ENCODE peak calls at places on chromosomes 3 and 15, in ten cellular contexts. One of them, this sample, is unnamed.

GRCh38 chr3:134186391-134186790 is 64.3 kb downstream of the RYK start:
- DNase-seq in stomach: no peak
- DNase-seq in GM12878: no peak
- DNase-seq in Panc1: no peak
- DNase-seq in spleen: no peak
- DNase-seq in GM23338: no peak
- DNase-seq in HepG2: no peak
- DNase-seq in K562: no peak
- DNase-seq in HCT116: no peak
- DNase-seq in esophagus muscularis mucosa: no peak
- DNase-seq in this sample: no peak

GRCh38 chr15:60134609-60135008 is 130.5 kb downstream of the FOXB1 start:
- DNase-seq in GM23338: no peak
- DNase-seq in HepG2: no peak
- DNase-seq in Panc1: no peak
- DNase-seq in HCT116: no peak
- DNase-seq in esophagus muscularis mucosa: peak; percentile 29
- DNase-seq in K562: no peak
- DNase-seq in stomach: no peak
- DNase-seq in GM12878: no peak
- DNase-seq in spleen: no peak
- DNase-seq in this sample: no peak

GRCh38 chr3:170585008-170585936 is 603 bp downstream of the SLC7A14 start:
- DNase-seq in spleen: no peak
- DNase-seq in K562: no peak
- DNase-seq in GM23338: peak; percentile 60
- DNase-seq in GM12878: no peak
- DNase-seq in stomach: no peak
- DNase-seq in esophagus muscularis mucosa: no peak
- DNase-seq in HCT116: no peak
- DNase-seq in HepG2: no peak
- DNase-seq in Panc1: no peak
- DNase-seq in this sample: no peak

GRCh38 chr3:181722156-181722555 is 10.4 kb downstream of the SOX2 start:
- DNase-seq in HCT116: no peak
- DNase-seq in esophagus muscularis mucosa: no peak
- DNase-seq in K562: no peak
- DNase-seq in HepG2: no peak
- DNase-seq in stomach: no peak
- DNase-seq in GM23338: no peak
- DNase-seq in GM12878: no peak
- DNase-seq in spleen: no peak
- DNase-seq in Panc1: no peak
- DNase-seq in this sample: no peak

GRCh38 chr3:66463054-66463631 is 37.7 kb downstream of the LRIG1 start:
- DNase-seq in stomach: no peak
- DNase-seq in GM12878: no peak
- DNase-seq in spleen: no peak
- DNase-seq in HepG2: peak; percentile 82
- DNase-seq in GM23338: no peak
- DNase-seq in esophagus muscularis mucosa: no peak
- DNase-seq in Panc1: no peak
- DNase-seq in HCT116: no peak
- DNase-seq in K562: no peak
- DNase-seq in this sample: no peak

GRCh38 chr3:13041113-13041776 is 32.0 kb downstream of the IQSEC1 start:
- DNase-seq in K562: peak; percentile 70
- DNase-seq in stomach: no peak
- DNase-seq in Panc1: no peak
- DNase-seq in GM23338: no peak
- DNase-seq in spleen: no peak
- DNase-seq in HCT116: no peak
- DNase-seq in GM12878: no peak
- DNase-seq in HepG2: no peak
- DNase-seq in esophagus muscularis mucosa: no peak
- DNase-seq in this sample: no peak

GRCh38 chr3:188152660-188153497 is 1.1 kb upstream of the LPP start:
- DNase-seq in HCT116: no peak
- DNase-seq in Panc1: no peak
- DNase-seq in esophagus muscularis mucosa: no peak
- DNase-seq in stomach: peak; percentile 49
- DNase-seq in spleen: peak; percentile 82
- DNase-seq in HepG2: no peak
- DNase-seq in GM12878: no peak
- DNase-seq in GM23338: peak; percentile 83
- DNase-seq in K562: no peak
- DNase-seq in this sample: peak; percentile 59

GRCh38 chr3:154095832-154096421 is 25.3 kb upstream of the ARHGEF26 start:
- DNase-seq in stomach: no peak
- DNase-seq in GM12878: no peak
- DNase-seq in HCT116: peak; percentile 12
- DNase-seq in Panc1: no peak
- DNase-seq in GM23338: peak; percentile 16
- DNase-seq in K562: no peak
- DNase-seq in esophagus muscularis mucosa: no peak
- DNase-seq in spleen: no peak
- DNase-seq in HepG2: peak; percentile 12
- DNase-seq in this sample: no peak

GRCh38 chr3:49006591-49007067 is 562 bp upstream of the WDR6 start:
- DNase-seq in esophagus muscularis mucosa: no peak
- DNase-seq in Panc1: no peak
- DNase-seq in spleen: no peak
- DNase-seq in HepG2: no peak
- DNase-seq in K562: no peak
- DNase-seq in GM12878: no peak
- DNase-seq in HCT116: no peak
- DNase-seq in GM23338: peak; percentile 21
- DNase-seq in stomach: no peak
- DNase-seq in this sample: no peak

GRCh38 chr3:43612439-43612838 is 9.4 kb downstream of the ANO10 start:
- DNase-seq in esophagus muscularis mucosa: no peak
- DNase-seq in K562: no peak
- DNase-seq in HepG2: no peak
- DNase-seq in HCT116: no peak
- DNase-seq in GM23338: no peak
- DNase-seq in Panc1: no peak
- DNase-seq in stomach: no peak
- DNase-seq in spleen: no peak
- DNase-seq in GM12878: no peak
- DNase-seq in this sample: no peak

GRCh38 chr3:100590114-100590839 is 19.1 kb upstream of the ADGRG7 start:
- DNase-seq in HepG2: peak; percentile 66
- DNase-seq in stomach: peak; percentile 61
- DNase-seq in GM23338: peak; percentile 74
- DNase-seq in GM12878: peak; percentile 68
- DNase-seq in Panc1: peak; percentile 70
- DNase-seq in K562: peak; percentile 61
- DNase-seq in esophagus muscularis mucosa: no peak
- DNase-seq in HCT116: peak; percentile 63
- DNase-seq in spleen: no peak
- DNase-seq in this sample: peak; percentile 49

GRCh38 chr15:66563126-66563525 is 2.7 kb downstream of the LCTL start:
- DNase-seq in GM12878: no peak
- DNase-seq in spleen: peak; percentile 18
- DNase-seq in esophagus muscularis mucosa: no peak
- DNase-seq in stomach: no peak
- DNase-seq in K562: no peak
- DNase-seq in HepG2: no peak
- DNase-seq in Panc1: no peak
- DNase-seq in GM23338: no peak
- DNase-seq in HCT116: no peak
- DNase-seq in this sample: no peak

GRCh38 chr3:139764936-139765335 is 87.2 kb upstream of the NMNAT3 start:
- DNase-seq in Panc1: no peak
- DNase-seq in HepG2: no peak
- DNase-seq in stomach: no peak
- DNase-seq in spleen: no peak
- DNase-seq in GM12878: no peak
- DNase-seq in GM23338: no peak
- DNase-seq in K562: no peak
- DNase-seq in esophagus muscularis mucosa: peak; percentile 86
- DNase-seq in HCT116: no peak
- DNase-seq in this sample: no peak

GRCh38 chr15:58309993-58310928 is 121.5 kb upstream of the LIPC start:
- DNase-seq in K562: no peak
- DNase-seq in GM12878: no peak
- DNase-seq in GM23338: no peak
- DNase-seq in HepG2: peak; percentile 6
- DNase-seq in HCT116: no peak
- DNase-seq in spleen: peak; percentile 72
- DNase-seq in esophagus muscularis mucosa: no peak
- DNase-seq in stomach: peak; percentile 65
- DNase-seq in Panc1: no peak
- DNase-seq in this sample: no peak

GRCh38 chr3:184351511-184352148 is 9.8 kb downstream of the CLCN2 start:
- DNase-seq in K562: no peak
- DNase-seq in GM23338: no peak
- DNase-seq in GM12878: no peak
- DNase-seq in HCT116: no peak
- DNase-seq in stomach: no peak
- DNase-seq in HepG2: no peak
- DNase-seq in spleen: no peak
- DNase-seq in esophagus muscularis mucosa: no peak
- DNase-seq in Panc1: no peak
- DNase-seq in this sample: no peak
- H3K4me1 ChIP-seq in K562: peaks cover 69% of the 10 kb centered on the region
- H3K4me1 ChIP-seq in GM23338: peaks cover 6% of the 10 kb centered on the region
- H3K4me1 ChIP-seq in GM12878: no peaks in the 10 kb centered on the region
- H3K4me1 ChIP-seq in HCT116: no peaks in the 10 kb centered on the region
- H3K4me1 ChIP-seq in stomach: peaks cover 33% of the 10 kb centered on the region
- H3K4me1 ChIP-seq in HepG2: peaks cover 23% of the 10 kb centered on the region
- H3K4me1 ChIP-seq in spleen: peaks cover 16% of the 10 kb centered on the region
- H3K4me1 ChIP-seq in esophagus muscularis mucosa: peaks cover 20% of the 10 kb centered on the region
- H3K4me1 ChIP-seq in Panc1: no peaks in the 10 kb centered on the region
- H3K4me1 ChIP-seq in this sample: no peaks in the 10 kb centered on the region

GRCh38 chr15:78195735-78196201 is 38.6 kb downstream of the ACSBG1 start:
- DNase-seq in esophagus muscularis mucosa: no peak
- DNase-seq in HCT116: no peak
- DNase-seq in HepG2: peak; percentile 10
- DNase-seq in Panc1: no peak
- DNase-seq in stomach: peak; percentile 50
- DNase-seq in GM23338: peak; percentile 68
- DNase-seq in K562: peak; percentile 73
- DNase-seq in spleen: peak; percentile 83
- DNase-seq in GM12878: no peak
- DNase-seq in this sample: peak; percentile 47
- TF ChIP-seq POLR2AphosphoS5 in esophagus muscularis mucosa: no peak
- TF ChIP-seq POLR2AphosphoS5 in HCT116: no peak
- TF ChIP-seq POLR2AphosphoS5 in HepG2: no peak
- TF ChIP-seq POLR2AphosphoS5 in Panc1: no peak
- TF ChIP-seq POLR2AphosphoS5 in stomach: no peak
- TF ChIP-seq POLR2AphosphoS5 in GM23338: no peak
- TF ChIP-seq POLR2AphosphoS5 in K562: no peak
- TF ChIP-seq POLR2AphosphoS5 in spleen: no peak
- TF ChIP-seq POLR2AphosphoS5 in GM12878: no peak
- TF ChIP-seq POLR2AphosphoS5 in this sample: no peak

DNA sequence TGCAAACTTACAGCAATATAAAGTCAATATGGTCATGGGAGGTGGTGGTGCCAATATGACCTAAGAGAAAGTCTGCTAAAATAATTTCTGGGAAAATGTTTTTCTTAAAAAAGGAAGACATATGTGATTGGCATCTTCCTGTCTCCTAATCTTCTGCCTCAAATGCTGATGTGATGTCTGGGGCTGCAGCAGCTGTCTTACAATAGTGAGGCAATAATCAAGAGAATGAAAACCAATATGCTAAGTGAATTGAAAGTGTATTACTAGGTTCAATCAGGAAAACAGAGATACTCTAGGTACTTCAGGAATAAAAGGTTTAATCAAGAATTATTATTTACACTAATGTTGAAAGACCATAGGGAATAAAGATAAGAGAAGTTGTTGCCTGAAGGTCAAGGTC is 7.2 kb upstream of the STT3B start:
- DNase-seq in spleen: no peak
- DNase-seq in K562: no peak
- DNase-seq in HCT116: no peak
- DNase-seq in GM12878: no peak
- DNase-seq in esophagus muscularis mucosa: no peak
- DNase-seq in HepG2: no peak
- DNase-seq in stomach: no peak
- DNase-seq in GM23338: no peak
- DNase-seq in Panc1: no peak
- DNase-seq in this sample: no peak
- H3K4me1 ChIP-seq in spleen: peaks cover 22% of the 10 kb centered on the region
- H3K4me1 ChIP-seq in K562: peaks cover 4% of the 10 kb centered on the region
- H3K4me1 ChIP-seq in HCT116: no peaks in the 10 kb centered on the region
- H3K4me1 ChIP-seq in GM12878: peaks cover 2% of the 10 kb centered on the region
- H3K4me1 ChIP-seq in esophagus muscularis mucosa: peaks cover 1% of the 10 kb centered on the region
- H3K4me1 ChIP-seq in HepG2: peaks cover 12% of the 10 kb centered on the region
- H3K4me1 ChIP-seq in stomach: peaks cover 3% of the 10 kb centered on the region
- H3K4me1 ChIP-seq in GM23338: no peaks in the 10 kb centered on the region
- H3K4me1 ChIP-seq in Panc1: no peaks in the 10 kb centered on the region
- H3K4me1 ChIP-seq in this sample: no peaks in the 10 kb centered on the region

DNA sequence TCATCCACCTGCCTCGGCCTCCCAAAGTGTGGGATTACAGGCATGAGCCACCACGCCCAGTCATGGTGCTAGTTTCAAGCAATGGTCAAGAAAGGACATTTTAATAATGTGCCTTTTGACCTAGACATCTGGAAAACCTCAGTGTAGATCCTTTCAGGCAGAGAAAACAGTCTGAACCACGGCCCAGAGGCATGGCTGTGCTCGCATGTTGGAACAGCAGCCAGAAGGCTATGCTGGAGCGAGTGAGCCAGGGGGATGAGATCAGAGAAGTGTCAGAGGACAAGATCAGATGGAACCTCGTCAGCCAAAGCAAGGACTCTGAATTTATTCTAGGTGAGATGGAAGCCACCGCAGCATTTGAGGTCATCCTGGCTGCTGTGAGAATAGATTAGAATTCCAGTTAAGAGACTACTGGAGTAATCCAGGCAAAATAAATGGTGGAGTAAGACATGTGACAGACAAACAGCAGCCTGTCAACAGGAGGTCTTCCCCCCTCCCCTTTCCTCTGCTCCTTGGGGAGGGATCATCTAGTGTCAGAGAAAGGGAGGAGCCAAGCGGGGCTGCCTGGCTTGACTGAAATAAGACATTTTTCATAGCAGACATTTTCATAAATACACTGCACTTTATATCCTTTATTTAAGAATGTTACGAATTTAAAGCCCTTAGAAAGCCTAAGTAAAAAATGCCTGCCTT is 40.5 kb upstream of the ACKR4 start:
- DNase-seq in HCT116: no peak
- DNase-seq in esophagus muscularis mucosa: no peak
- DNase-seq in GM23338: peak; percentile 30
- DNase-seq in HepG2: no peak
- DNase-seq in K562: no peak
- DNase-seq in GM12878: no peak
- DNase-seq in stomach: no peak
- DNase-seq in Panc1: no peak
- DNase-seq in spleen: no peak
- DNase-seq in this sample: no peak
- TF ChIP-seq POLR2AphosphoS5 in HCT116: no peak
- TF ChIP-seq POLR2AphosphoS5 in esophagus muscularis mucosa: peak; percentile 17
- TF ChIP-seq POLR2AphosphoS5 in GM23338: no peak
- TF ChIP-seq POLR2AphosphoS5 in HepG2: no peak
- TF ChIP-seq POLR2AphosphoS5 in K562: no peak
- TF ChIP-seq POLR2AphosphoS5 in GM12878: no peak
- TF ChIP-seq POLR2AphosphoS5 in stomach: no peak
- TF ChIP-seq POLR2AphosphoS5 in Panc1: no peak
- TF ChIP-seq POLR2AphosphoS5 in spleen: no peak
- TF ChIP-seq POLR2AphosphoS5 in this sample: no peak

GRCh38 chr3:71054312-71054711 is 529.2 kb downstream of the FOXP1 start:
- DNase-seq in GM12878: no peak
- DNase-seq in HepG2: no peak
- DNase-seq in stomach: no peak
- DNase-seq in esophagus muscularis mucosa: peak; percentile 17
- DNase-seq in K562: no peak
- DNase-seq in Panc1: no peak
- DNase-seq in spleen: no peak
- DNase-seq in GM23338: no peak
- DNase-seq in HCT116: no peak
- DNase-seq in this sample: no peak
- H3K4me1 ChIP-seq in GM12878: no peaks in the 10 kb centered on the region
- H3K4me1 ChIP-seq in HepG2: peaks cover 88% of the 10 kb centered on the region
- H3K4me1 ChIP-seq in stomach: peaks cover 100% of the 10 kb centered on the region
- H3K4me1 ChIP-seq in esophagus muscularis mucosa: peaks cover 98% of the 10 kb centered on the region
- H3K4me1 ChIP-seq in K562: no peaks in the 10 kb centered on the region
- H3K4me1 ChIP-seq in Panc1: no peaks in the 10 kb centered on the region
- H3K4me1 ChIP-seq in spleen: peaks cover 100% of the 10 kb centered on the region
- H3K4me1 ChIP-seq in GM23338: peaks cover 99% of the 10 kb centered on the region
- H3K4me1 ChIP-seq in HCT116: no peaks in the 10 kb centered on the region
- H3K4me1 ChIP-seq in this sample: peaks cover 7% of the 10 kb centered on the region

This sample was measured in breast epithelium.